ENCODE peak calls at places on chromosomes 12 and 14, in six cellular contexts. E, D, Q, P, G and M are unnamed samples.

GRCh38 chr14:24273422-24273998 is 2.1 kb upstream of the RABGGTA start:
- DNase-seq in E (no peak), D (no peak), P (no peak), G (no peak), Q (no peak), M (no peak)

GRCh38 chr12:3445127-3445978 is 45.6 kb upstream of the PRMT8 start:
- DNase-seq in D (no peak), E (no peak), G (no peak), Q (no peak), P (no peak), M (peak; percentile 31)

GRCh38 chr14:101116486-101117130 is 213.1 kb upstream of the RTL1 start:
- DNase-seq in D (no peak), P (no peak), G (no peak), E (no peak), Q (no peak), M (no peak)

GRCh38 chr14:23379331-23380196 is 2.7 kb downstream of the CMTM5 start:
- DNase-seq in E (peak; percentile 60), G (peak; percentile 49), D (peak; percentile 3), P (peak; percentile 65), Q (peak; percentile 48), M (peak; percentile 74)

GRCh38 chr12:47715393-47715876 is 9.6 kb upstream of the RPAP3 start:
- DNase-seq in E (peak; percentile 74), D (no peak), G (peak; percentile 86), P (peak; percentile 56), Q (peak; percentile 84), M (peak; percentile 83)

GRCh38 chr12:65699251-65699650 is 125.0 kb upstream of the HMGA2 start:
- DNase-seq in E (no peak), D (no peak), P (no peak), Q (no peak), G (no peak), M (no peak)

GRCh38 chr12:59093090-59093489 is 172.8 kb upstream of the LRIG3 start:
- DNase-seq in E (no peak), Q (no peak), P (no peak), G (no peak), D (no peak), M (no peak)

GRCh38 chr14:104339829-104340228 is 201.4 kb downstream of the KIF26A start:
- DNase-seq in D (no peak), Q (no peak), E (no peak), P (no peak), G (no peak), M (no peak)

GRCh38 chr12:111313833-111314259 is 55.0 kb downstream of the PHETA1 start:
- DNase-seq in D (no peak), E (peak; percentile 67), Q (peak; percentile 81), P (peak; percentile 68), G (peak; percentile 74), M (peak; percentile 59)

GRCh38 chr12:78617683-78618082 is 246.9 kb upstream of the SYT1 start:
- DNase-seq in E (no peak), D (no peak), Q (no peak), G (no peak), P (no peak), M (no peak)

GRCh38 chr14:73241481-73242165 is 4.3 kb downstream of the PAPLN start:
- DNase-seq in Q (no peak), P (peak; percentile 45), E (no peak), G (no peak), D (no peak), M (no peak)

GRCh38 chr12:129202109-129202814 is 349.0 kb downstream of the GLT1D1 start:
- DNase-seq in D (no peak), P (no peak), G (no peak), E (no peak), Q (no peak), M (no peak)

GRCh38 chr14:68891851-68892660 is 87.0 kb downstream of the ACTN1 start:
- DNase-seq in Q (no peak), G (no peak), D (no peak), E (no peak), P (no peak), M (no peak)

GRCh38 chr14:68661226-68662225 is 131.3 kb downstream of the ZFP36L1 start:
- DNase-seq in G (no peak), Q (no peak), D (no peak), E (no peak), P (no peak), M (no peak)

GRCh38 chr12:76670776-76671175 is 93.1 kb upstream of the ZDHHC17 start:
- DNase-seq in P (peak; percentile 3), E (no peak), D (no peak), Q (no peak), G (no peak), M (no peak)

GRCh38 chr12:27571463-27571862 is 47.5 kb downstream of the PPFIBP1 start:
- DNase-seq in D (no peak), E (no peak), G (no peak), P (no peak), Q (no peak), M (no peak)

DNA sequence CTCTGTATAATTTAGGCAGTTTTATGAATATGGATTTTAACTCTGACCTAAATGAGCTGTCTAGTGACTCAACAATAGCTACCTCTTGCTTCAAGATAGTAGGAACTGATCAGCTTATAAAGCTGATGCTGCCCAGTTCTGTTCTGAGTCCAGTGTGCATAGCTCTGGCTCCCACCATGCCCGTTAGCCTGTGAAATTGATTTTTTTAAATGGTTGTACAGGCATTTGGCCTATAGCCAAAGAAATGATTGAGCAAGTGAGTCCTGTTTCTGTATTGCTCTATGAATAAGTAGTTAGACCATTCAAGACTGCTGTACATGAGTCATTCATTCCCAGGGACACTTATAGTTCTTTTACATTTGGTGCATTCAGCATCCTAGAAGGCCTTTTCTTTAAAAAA is 36.4 kb downstream of the SAMD4A start:
- DNase-seq in G (no peak), D (no peak), Q (no peak), E (no peak), P (peak; percentile 0), M (no peak)
- H3K4me1 ChIP-seq in G (peaks cover 27% of the 10 kb centered on the region), D (no peaks in the 10 kb centered on the region), Q (peaks cover 6% of the 10 kb centered on the region), E (peaks cover 79% of the 10 kb centered on the region), P (peaks cover 38% of the 10 kb centered on the region), M (no peaks in the 10 kb centered on the region)

GRCh38 chr12:120998435-120998834 is 17.9 kb downstream of the C12orf43 start:
- DNase-seq in Q (no peak), G (no peak), D (no peak), P (no peak), E (no peak), M (no peak)
- H3K36me3 ChIP-seq in Q (peaks cover 16% of the 10 kb centered on the region), G (no peaks in the 10 kb centered on the region), D (no peaks in the 10 kb centered on the region), P (no peaks in the 10 kb centered on the region), E (peaks cover 13% of the 10 kb centered on the region), M (peaks cover 28% of the 10 kb centered on the region)

DNA sequence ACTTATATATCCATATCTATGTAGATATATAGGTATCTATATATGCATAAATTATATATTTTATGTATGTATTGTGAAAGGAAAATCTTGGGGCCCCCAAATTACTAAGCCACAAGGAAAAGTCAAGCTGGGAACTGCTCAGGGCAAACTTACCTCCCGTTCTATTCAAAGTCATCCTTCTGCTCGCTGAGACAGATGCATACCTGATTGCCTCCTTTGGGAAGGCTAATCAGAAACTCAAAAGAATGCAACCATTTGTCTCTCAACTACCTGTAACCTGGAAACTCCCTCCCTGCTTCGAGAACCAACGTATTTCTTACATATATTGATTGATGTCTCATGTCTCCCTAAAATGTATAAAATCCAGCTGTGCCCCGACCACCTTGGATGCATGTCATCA is 58.8 kb upstream of the C14orf132 start:
- DNase-seq in D (no peak), G (no peak), E (no peak), Q (no peak), P (no peak), M (no peak)
- H3K27ac ChIP-seq in D (no peak overlapping the region), G (no peak overlapping the region), E (no peak overlapping the region), Q (no peak overlapping the region), P (no peak overlapping the region), M (no peak overlapping the region)

GRCh38 chr12:31316964-31317363 is 9.0 kb downstream of the SINHCAF start:
- DNase-seq in Q (no peak), D (no peak), E (no peak), P (no peak), G (no peak), M (no peak)
- H3K4me1 ChIP-seq in Q (peaks cover 9% of the 10 kb centered on the region), D (peaks cover 18% of the 10 kb centered on the region), E (peaks cover 16% of the 10 kb centered on the region), P (peaks cover 68% of the 10 kb centered on the region), G (peaks cover 59% of the 10 kb centered on the region), M (peaks cover 11% of the 10 kb centered on the region)